ENCODE peak calls at places on chromosomes 1 and 21, in five cellular contexts. N is pancreas, T is ascending aorta, R is aorta, O is PC-3. M is an unnamed sample. For H3K36me3 and H3K9me3, the result is how much of the 10 kb centered on the place peaks cover.

GRCh38 chr21:46065215-46065992 is 32.5 kb upstream of the COL6A2 start:
- DNase-seq in N (no peak), T (no peak), R (peak), O (peak), M (peak)

GRCh38 chr1:41545996-41546938 is 61.8 kb upstream of the EDN2 start:
- DNase-seq in N (no peak), T (no peak), R (peak), O (no peak), M (peak)

GRCh38 chr1:110465038-110465813 is 14.3 kb downstream of the PROK1 start:
- DNase-seq in N (no peak), T (no peak), R (peak), O (peak), M (no peak)

GRCh38 chr1:37795340-37796110 is 1.9 kb downstream of the MANEAL start:
- DNase-seq in N (peak), T (no peak), R (peak), O (no peak), M (peak)

GRCh38 chr21:17044696-17045095 is 468.1 kb upstream of the CXADR start:
- DNase-seq in N (no peak), T (no peak), R (no peak), O (no peak), M (no peak)

GRCh38 chr21:42850866-42851391 is 28.4 kb downstream of the WDR4 start:
- DNase-seq in N (peak), T (no peak), R (no peak), O (peak), M (peak)

GRCh38 chr21:42093991-42094417 is 22.9 kb downstream of the UMODL1 start:
- DNase-seq in N (no peak), T (peak), R (peak), O (peak), M (peak)

GRCh38 chr1:104706631-104707147 is 957.0 kb downstream of the AMY1C start:
- DNase-seq in N (no peak), T (no peak), R (no peak), O (peak), M (peak)

GRCh38 chr1:46152021-46152420 is 19.6 kb upstream of the PIK3R3 start:
- DNase-seq in N (no peak), T (no peak), R (no peak), O (no peak), M (no peak)

GRCh38 chr1:47867447-47868347 is 129.5 kb downstream of the TRABD2B start:
- DNase-seq in N (no peak), T (no peak), R (no peak), O (peak), M (no peak)

GRCh38 chr1:228420968-228421826 is 4.5 kb upstream of the TRIM17 start:
- DNase-seq in N (no peak), T (no peak), R (peak), O (peak), M (no peak)

GRCh38 chr1:201020647-201021332 is 2.7 kb downstream of the KIF21B start:
- DNase-seq in N (no peak), T (no peak), R (no peak), O (peak), M (no peak)

GRCh38 chr1:27637052-27637451 is 2.1 kb upstream of the FGR start:
- DNase-seq in N (no peak), T (no peak), R (no peak), O (no peak), M (no peak)

GRCh38 chr21:35643176-35643575 is 417.1 kb downstream of the SETD4 start:
- DNase-seq in N (no peak), T (no peak), R (no peak), O (peak), M (no peak)

GRCh38 chr1:161382214-161383019 is 14.7 kb upstream of the CFAP126 start:
- DNase-seq in N (no peak), T (no peak), R (no peak), O (peak), M (peak)

GRCh38 chr1:198656500-198656932 is 17.7 kb downstream of the PTPRC start:
- DNase-seq in N (no peak), T (no peak), R (peak), O (peak), M (no peak)

GRCh38 chr1:170562644-170563338 is 30.8 kb downstream of the GORAB start:
- DNase-seq in N (no peak), T (peak), R (no peak), O (peak), M (peak)

GRCh38 chr1:168599636-168600035 is 23.2 kb downstream of the XCL1 start:
- DNase-seq in N (no peak), T (no peak), R (no peak), O (no peak), M (no peak)

GRCh38 chr1:168601051-168601450 is 24.6 kb downstream of the XCL1 start:
- DNase-seq in N (no peak), T (no peak), R (no peak), O (no peak), M (no peak)

GRCh38 chr1:168605443-168605842 is 29.0 kb downstream of the XCL1 start:
- DNase-seq in N (no peak), T (no peak), R (no peak), O (no peak), M (no peak)

GRCh38 chr1:168606096-168606495 is 29.7 kb downstream of the XCL1 start:
- DNase-seq in N (no peak), T (no peak), R (no peak), O (peak), M (no peak)

DNA sequence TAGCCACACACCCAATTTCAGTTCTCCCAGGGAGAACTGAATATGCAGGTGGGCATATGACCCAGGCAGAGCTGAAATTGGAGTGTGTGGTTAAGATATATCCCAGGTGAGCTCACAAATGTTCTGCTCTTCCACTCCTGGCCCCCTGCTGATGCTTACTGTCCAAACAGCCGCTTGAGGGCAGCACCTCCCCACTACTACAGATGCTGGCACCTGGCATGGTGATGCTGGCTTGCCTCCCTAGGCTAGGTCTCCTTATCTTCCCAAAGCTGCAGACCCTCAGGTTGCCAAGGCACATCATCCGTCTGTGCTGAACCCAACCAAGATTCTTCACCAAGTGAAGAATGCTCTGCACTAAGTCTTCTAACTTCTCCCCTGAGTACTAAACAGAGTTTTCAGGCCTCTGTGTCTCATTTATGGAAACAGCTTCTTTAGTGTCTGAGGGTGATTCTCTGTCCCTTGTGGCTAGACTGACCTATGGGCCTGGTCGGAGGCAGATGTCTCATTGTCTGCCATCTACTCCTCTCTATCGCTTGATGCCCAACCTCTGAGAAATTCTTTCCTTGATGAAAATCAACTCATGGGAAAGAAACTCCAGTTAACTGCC is 27.2 kb downstream of the XCL1 start:
- DNase-seq in N (peak), T (no peak), R (peak), O (peak), M (peak)
- H3K4me3 ChIP-seq in N (no peak), T (no peak), R (no peak), O (no peak), M (no peak)

DNA sequence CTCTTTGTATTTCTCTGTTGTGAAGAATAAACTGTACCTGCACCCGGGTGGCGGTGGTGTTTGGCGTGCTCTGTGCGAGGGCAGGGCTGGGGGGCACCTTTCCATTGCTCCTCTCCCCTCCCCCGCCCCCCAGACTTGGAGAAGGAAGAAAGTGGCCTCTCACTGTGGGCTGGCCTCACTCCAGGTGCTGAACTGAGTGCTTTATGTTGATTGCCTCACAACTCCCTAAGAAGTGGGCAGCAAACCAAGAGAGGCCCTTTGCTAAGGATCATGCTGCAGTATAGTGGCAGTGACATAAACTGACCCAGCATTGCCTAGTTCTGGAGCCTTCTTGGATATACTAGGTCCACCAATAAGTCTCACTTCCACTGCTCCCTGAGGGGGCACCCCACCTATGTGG is 20.2 kb downstream of the A3GALT2 start:
- DNase-seq in N (no peak), T (no peak), R (peak), O (no peak), M (peak)
- H3K36me3 ChIP-seq in N (under half), T (under half), R (under half), O (under half), M (under half)

GRCh38 chr1:243585982-243586381 is 264.1 kb downstream of the AKT3 start:
- DNase-seq in N (no peak), T (no peak), R (no peak), O (no peak), M (no peak)
- H3K9me3 ChIP-seq in N (under half), T (half or more), R (under half), O (under half), M (under half)

GRCh38 chr1:32200226-32201010 is at the start of gene CCDC28B:
- DNase-seq in N (peak), T (no peak), R (peak), O (no peak), M (peak)

GRCh38 chr1:32199043-32199716 is 1.2 kb upstream of the CCDC28B start:
- DNase-seq in N (peak), T (no peak), R (no peak), O (no peak), M (no peak)

GRCh38 chr1:32201011-32201855 is 838 bp downstream of the CCDC28B start:
- DNase-seq in N (peak), T (no peak), R (peak), O (no peak), M (no peak)

GRCh38 chr1:32198237-32199042 is 2.0 kb upstream of the CCDC28B start:
- DNase-seq in N (peak), T (no peak), R (no peak), O (no peak), M (no peak)

DNA sequence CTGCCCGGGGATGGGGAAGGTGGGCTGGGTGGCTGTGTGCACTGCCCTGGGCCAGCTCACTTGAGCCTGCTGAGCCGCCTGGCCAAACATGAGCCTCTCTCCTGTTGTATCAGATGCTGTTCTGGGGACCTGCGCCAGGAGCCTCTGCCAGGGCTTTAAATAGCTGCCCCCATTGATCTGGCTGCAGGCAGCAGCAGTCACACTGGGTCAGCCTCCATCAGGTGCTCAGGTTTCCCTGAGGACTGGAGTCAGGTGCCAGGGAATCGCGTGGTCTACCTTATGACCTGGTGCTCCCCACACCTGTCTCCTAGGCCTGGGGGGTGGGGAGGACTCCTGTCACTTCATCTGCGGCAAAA is 700 bp upstream of the CCDC28B start:
- DNase-seq in N (peak), T (no peak), R (no peak), O (no peak), M (peak)
- H3K4me3 ChIP-seq in N (no peak), T (peak), R (no peak), O (peak), M (peak)

DNA sequence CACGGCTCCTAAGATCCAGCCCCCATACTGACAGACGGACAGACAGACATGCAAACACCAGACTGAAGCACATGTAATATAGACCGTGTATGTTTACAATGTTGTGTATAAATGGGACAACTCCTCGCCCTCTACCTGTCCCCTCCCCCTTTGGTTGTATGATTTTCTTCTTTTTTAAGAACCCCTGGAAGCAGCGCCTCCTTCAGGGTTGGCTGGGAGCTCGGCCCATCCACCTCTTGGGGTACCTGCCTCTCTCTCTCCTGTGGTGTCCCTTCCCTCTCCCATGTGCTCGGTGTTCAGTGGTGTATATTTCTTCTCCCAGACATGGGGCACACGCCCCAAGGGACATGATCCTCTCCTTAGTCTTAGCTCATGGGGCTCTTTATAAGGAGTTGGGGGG is 23.2 kb downstream of the TMEM53 start:
- DNase-seq in N (peak), T (no peak), R (no peak), O (no peak), M (no peak)
- H3K36me3 ChIP-seq in N (under half), T (under half), R (under half), O (under half), M (under half)

GRCh38 chr1:113389953-113390834 is at the start of gene MAGI3:
- DNase-seq in N (peak), T (peak), R (peak), O (peak), M (peak)
- H3K9me3 ChIP-seq in N (under half), T (under half), R (under half), O (under half), M (under half)

GRCh38 chr1:204177133-204177532 is 11.0 kb upstream of the REN start:
- DNase-seq in N (no peak), T (no peak), R (no peak), O (no peak), M (no peak)
- H3K4me3 ChIP-seq in N (no peak), T (no peak), R (no peak), O (no peak), M (no peak)

GRCh38 chr1:160207751-160208150 is 2.6 kb downstream of the PEA15 start:
- DNase-seq in N (no peak), T (no peak), R (no peak), O (no peak), M (no peak)
- H3K36me3 ChIP-seq in N (under half), T (under half), R (under half), O (under half), M (half or more)

GRCh38 chr1:3026581-3027511 is 5.6 kb downstream of the ACTRT2 start:
- DNase-seq in N (no peak), T (no peak), R (peak), O (no peak), M (no peak)
- H3K9me3 ChIP-seq in N (under half), T (under half), R (under half), O (under half), M (under half)

DNA sequence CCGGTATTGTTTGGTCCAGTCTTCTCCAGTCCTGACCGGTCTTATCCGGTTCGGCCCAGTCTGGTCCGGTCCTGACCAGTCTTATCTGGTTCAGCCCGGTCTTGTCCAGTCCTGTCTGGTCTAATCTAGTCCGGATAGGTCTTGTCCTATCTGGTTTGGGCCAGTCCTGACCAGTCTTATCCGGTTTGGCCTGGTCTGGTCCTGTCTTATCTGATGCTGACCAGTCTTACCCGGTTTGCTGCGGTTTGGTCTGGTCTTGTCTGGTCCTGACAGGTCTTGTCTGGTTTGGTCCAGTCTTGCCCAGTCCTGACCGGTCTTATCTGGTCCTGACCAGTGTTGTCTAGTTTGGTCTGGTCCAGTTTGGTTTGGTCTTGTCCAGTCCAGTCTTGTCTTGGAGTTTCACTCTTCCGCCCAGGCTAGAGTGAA is 30.1 kb downstream of the DHX9 start:
- DNase-seq in N (no peak), T (no peak), R (no peak), O (no peak), M (no peak)
- H3K4me3 ChIP-seq in N (no peak), T (no peak), R (no peak), O (no peak), M (no peak)

M was measured in MG63.